ENCODE peak calls at places on chromosomes 11 and 22, in ten cellular contexts. I is OCI-M1; G is effector memory CD8-positive, alpha-beta T cell; R is activated gamma-delta T cell treated with anti-CD3 and anti-CD28 coated beads, Interleukin-2, amount 50 U/mL, for 16 hours; W is progenitor cell of endocrine pancreas; Z is Calu3; O is caudate nucleus; B is heart left ventricle; K is activated CD8-positive, alpha-beta memory T cell treated with anti-CD3 and anti-CD28 coated beads, Interleukin-2, amount 50 U/mL, for 4 hours; M is omental fat pad. E is an unnamed sample.
A peak's percentile ranks its signal among the peaks of the same experiment; 100 is the strongest.

GRCh38 chr11:10125522-10126133 is 168.4 kb downstream of the SBF2 start:
- DNase-seq in B (no peak), I (no peak), W (no peak), K (no peak), R (no peak), Z (no peak), O (no peak), M (no peak), G (no peak), E (no peak)

GRCh38 chr11:17736921-17737817 is 2.6 kb downstream of the KCNC1 start:
- DNase-seq in R (no peak), Z (no peak), G (no peak), M (no peak), I (peak; percentile 86), W (no peak), O (no peak), B (no peak), K (no peak), E (no peak)

GRCh38 chr22:23306438-23306921 is 126.2 kb downstream of the BCR start:
- DNase-seq in I (no peak), G (no peak), O (no peak), W (no peak), Z (no peak), K (no peak), M (no peak), R (no peak), B (peak; percentile 65), E (no peak)

GRCh38 chr11:104390696-104391095 is 226.7 kb upstream of the PDGFD start:
- DNase-seq in Z (no peak), M (no peak), B (no peak), W (no peak), I (no peak), K (no peak), G (no peak), O (no peak), R (no peak), E (no peak)

GRCh38 chr22:28332410-28332809 is 347.2 kb downstream of the TTC28 start:
- DNase-seq in K (no peak), R (no peak), I (no peak), M (no peak), O (no peak), G (no peak), Z (no peak), B (no peak), W (no peak), E (no peak)

GRCh38 chr11:114929351-114929750 is 251.0 kb downstream of the NXPE2 start:
- DNase-seq in K (no peak), B (no peak), M (no peak), Z (no peak), R (no peak), G (no peak), W (no peak), O (no peak), I (no peak), E (no peak)

GRCh38 chr11:108592591-108593213 is 866 bp downstream of the EXPH5 start:
- DNase-seq in K (peak; percentile 53), G (peak; percentile 12), R (peak; percentile 1), B (peak; percentile 29), O (no peak), I (no peak), W (peak; percentile 28), M (no peak), Z (peak; percentile 25), E (no peak)

GRCh38 chr11:27215471-27216267 is 147.3 kb downstream of the CCDC34 start:
- DNase-seq in Z (no peak), B (peak; percentile 41), G (no peak), I (no peak), R (no peak), K (no peak), W (no peak), O (no peak), M (no peak), E (no peak)

GRCh38 chr11:123509737-123510578 is 79.9 kb downstream of the GRAMD1B start:
- DNase-seq in O (no peak), K (no peak), W (no peak), G (no peak), B (no peak), Z (no peak), I (no peak), M (no peak), R (no peak), E (no peak)

GRCh38 chr11:96486890-96487633 is 97.2 kb downstream of the JRKL start:
- DNase-seq in W (no peak), R (no peak), O (no peak), G (no peak), Z (peak; percentile 52), K (no peak), I (no peak), B (no peak), M (no peak), E (no peak)

GRCh38 chr11:1036931-1037330 is 413 bp upstream of the MUC6 start:
- DNase-seq in I (no peak), Z (no peak), K (no peak), R (no peak), W (no peak), O (no peak), M (no peak), B (no peak), G (no peak), E (no peak)

E was measured in natural killer cell treated with Interleukin-12 subunit alpha and Interleukin-12 subunit beta and Interleukin-15 and Interleukin-18, amount 100 ng/mL, for 72 hours.